ENCODE peak calls at places on chromosomes 13 and 19, in eight cellular contexts. J is SW480, T is Peyer's patch, V is DND-41, H is frontal cortex, D is NCI-H2029, X is nucleus accumbens, N is head of caudate nucleus. O is an unnamed sample.

GRCh38 chr19:53885036-53885435 is 3.0 kb downstream of the PRKCG start:
- DNase-seq in J (no peak), T (no peak), V (no peak), H (no peak), D (no peak), X (no peak), N (no peak), O (no peak)

GRCh38 chr13:31918707-31919106 is 112.9 kb upstream of the FRY start:
- DNase-seq in J (no peak), T (no peak), V (no peak), H (no peak), D (no peak), X (no peak), N (no peak), O (no peak)

GRCh38 chr13:113724780-113725315 is 34.2 kb upstream of the TMEM255B start:
- DNase-seq in J (peak), T (peak), V (peak), H (peak), D (peak), X (peak), N (peak), O (peak)

GRCh38 chr19:19115954-19116353 is 22.3 kb downstream of the TMEM161A start:
- DNase-seq in J (no peak), T (peak), V (peak), H (no peak), D (no peak), X (no peak), N (no peak), O (no peak)

GRCh38 chr13:93217701-93218100 is 8.9 kb upstream of the GPC6 start:
- DNase-seq in J (no peak), T (no peak), V (no peak), H (no peak), D (no peak), X (no peak), N (no peak), O (no peak)

GRCh38 chr13:41064493-41064892 is 3.2 kb downstream of the WBP4 start:
- DNase-seq in J (peak), T (no peak), V (no peak), H (no peak), D (no peak), X (no peak), N (no peak), O (no peak)

GRCh38 chr13:98848736-98849135 is 96.3 kb upstream of the SLC15A1 start:
- DNase-seq in J (no peak), T (no peak), V (no peak), H (no peak), D (no peak), X (no peak), N (no peak), O (no peak)

GRCh38 chr19:1109032-1109541 is 5.3 kb downstream of the GPX4 start:
- DNase-seq in J (no peak), T (no peak), V (no peak), H (no peak), D (no peak), X (no peak), N (no peak), O (no peak)

GRCh38 chr13:60165391-60166099 is 1.8 kb upstream of the DIAPH3 start:
- DNase-seq in J (no peak), T (no peak), V (no peak), H (no peak), D (no peak), X (no peak), N (no peak), O (no peak)

GRCh38 chr19:664913-665443 is 2.0 kb upstream of the RNF126 start:
- DNase-seq in J (peak), T (peak), V (peak), H (peak), D (peak), X (peak), N (peak), O (peak)

GRCh38 chr13:71209217-71209616 is 657.8 kb downstream of the DACH1 start:
- DNase-seq in J (no peak), T (no peak), V (no peak), H (no peak), D (no peak), X (no peak), N (no peak), O (no peak)

GRCh38 chr19:47081095-47081494 is 32.5 kb downstream of the ZC3H4 start:
- DNase-seq in J (no peak), T (no peak), V (no peak), H (no peak), D (no peak), X (no peak), N (no peak), O (no peak)

GRCh38 chr19:1001538-1002166 is 1.4 kb downstream of the GRIN3B start:
- DNase-seq in J (no peak), T (peak), V (peak), H (peak), D (no peak), X (no peak), N (peak), O (peak)

GRCh38 chr19:54473071-54473941 is at the start of gene CDC42EP5:
- DNase-seq in J (peak), T (peak), V (no peak), H (peak), D (no peak), X (no peak), N (no peak), O (peak)

GRCh38 chr13:111031531-111031961 is 83.6 kb upstream of the ARHGEF7 start:
- DNase-seq in J (peak), T (no peak), V (peak), H (no peak), D (no peak), X (no peak), N (no peak), O (no peak)

GRCh38 chr13:33265133-33265532 is 20.4 kb downstream of the STARD13 start:
- DNase-seq in J (no peak), T (no peak), V (no peak), H (no peak), D (no peak), X (no peak), N (no peak), O (no peak)

GRCh38 chr13:68439821-68440220 is 1209.7 kb upstream of the PCDH9 start:
- DNase-seq in J (peak), T (no peak), V (no peak), H (no peak), D (no peak), X (no peak), N (no peak), O (no peak)

GRCh38 chr13:99894835-99895427 is 76.6 kb downstream of the ZIC5 start:
- DNase-seq in J (no peak), T (no peak), V (no peak), H (no peak), D (no peak), X (no peak), N (no peak), O (no peak)

GRCh38 chr13:107079423-107080099 is 511.6 kb upstream of the ARGLU1 start:
- DNase-seq in J (no peak), T (no peak), V (no peak), H (no peak), D (no peak), X (no peak), N (no peak), O (no peak)